ENCODE peak calls at places on chromosomes 7 and 10, in five cellular contexts. U is HEK293T, P is HepG2, V is WTC11, S is HCT116. D is an unnamed sample.

GRCh38 chr10:119803264-119803663 is 69.4 kb downstream of the MCMBP start:
- DNase-seq in U (no peak), P (no peak), V (no peak), S (no peak), D (no peak)

GRCh38 chr10:91924212-91925021 is 847 bp downstream of the BTAF1 start:
- DNase-seq in U (no peak), P (no peak), V (no peak), S (no peak), D (no peak)

GRCh38 chr10:109426987-109427386 is 496.3 kb downstream of the XPNPEP1 start:
- DNase-seq in U (no peak), P (no peak), V (no peak), S (no peak), D (no peak)

GRCh38 chr7:152709307-152710133 is 33.6 kb upstream of the XRCC2 start:
- DNase-seq in U (no peak), P (no peak), V (no peak), S (peak), D (peak)

GRCh38 chr10:112475565-112476233 is 28.7 kb downstream of the VTI1A start:
- DNase-seq in U (no peak), P (no peak), V (no peak), S (no peak), D (no peak)

GRCh38 chr7:14836571-14837189 is 65.9 kb downstream of the DGKB start:
- DNase-seq in U (peak), P (no peak), V (peak), S (peak), D (no peak)

GRCh38 chr10:63208981-63209380 is 75.9 kb downstream of the NRBF2 start:
- DNase-seq in U (peak), P (no peak), V (no peak), S (no peak), D (no peak)

GRCh38 chr7:76302299-76303056 is at the start of gene HSPB1:
- DNase-seq in U (peak), P (peak), V (peak), S (peak), D (peak)

GRCh38 chr7:98474558-98474957 is 73.7 kb upstream of the BAIAP2L1 start:
- DNase-seq in U (no peak), P (no peak), V (no peak), S (no peak), D (no peak)

GRCh38 chr7:47435889-47436312 is 146.0 kb downstream of the TNS3 start:
- DNase-seq in U (peak), P (peak), V (peak), S (peak), D (peak)

GRCh38 chr7:122919643-122920181 is 33.5 kb upstream of the CADPS2 start:
- DNase-seq in U (no peak), P (no peak), V (no peak), S (no peak), D (no peak)

GRCh38 chr7:122913608-122914007 is 27.3 kb upstream of the CADPS2 start:
- DNase-seq in U (no peak), P (peak), V (peak), S (no peak), D (no peak)

GRCh38 chr7:122914812-122915211 is 28.6 kb upstream of the CADPS2 start:
- DNase-seq in U (no peak), P (no peak), V (no peak), S (no peak), D (no peak)
- TF ChIP-seq SP1 in U (no peak), P (no peak), V (no peak), S (no peak), D (no peak)

DNA sequence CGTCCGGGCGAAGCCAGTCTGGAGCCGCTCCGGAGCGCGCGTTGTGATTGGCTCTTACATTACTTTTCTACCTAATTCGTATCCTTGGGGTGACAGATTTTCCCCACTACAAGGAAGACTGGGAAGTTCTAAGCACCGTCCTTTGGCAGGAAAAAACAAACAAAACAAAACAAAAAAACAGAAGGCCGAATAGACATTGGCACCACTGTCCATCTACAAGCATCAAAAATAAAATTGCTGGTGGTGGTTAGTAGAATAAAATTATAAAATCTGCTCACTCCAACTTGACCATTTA is 651 bp upstream of the SKAP2 start:
- DNase-seq in U (peak), P (no peak), V (peak), S (no peak), D (peak)
- TF ChIP-seq SP1 in U (no peak), P (no peak), V (no peak), S (no peak), D (no peak)

GRCh38 chr7:43076189-43076605 is 36.2 kb upstream of the HECW1 start:
- DNase-seq in U (no peak), P (no peak), V (no peak), S (no peak), D (no peak)
- TF ChIP-seq SP1 in U (no peak), P (no peak), V (no peak), S (no peak), D (no peak)

GRCh38 chr7:134887523-134887922 is 98.8 kb upstream of the AGBL3 start:
- DNase-seq in U (no peak), P (no peak), V (no peak), S (no peak), D (no peak)

GRCh38 chr7:134888141-134888740 is 98.1 kb upstream of the AGBL3 start:
- DNase-seq in U (no peak), P (no peak), V (no peak), S (no peak), D (no peak)

GRCh38 chr7:134882481-134882880 is 103.0 kb downstream of the CALD1 start:
- DNase-seq in U (no peak), P (no peak), V (no peak), S (no peak), D (no peak)

GRCh38 chr7:134886353-134887057 is 99.8 kb upstream of the AGBL3 start:
- DNase-seq in U (no peak), P (peak), V (no peak), S (no peak), D (no peak)

GRCh38 chr7:134885967-134886352 is 100.3 kb upstream of the AGBL3 start:
- DNase-seq in U (no peak), P (peak), V (no peak), S (no peak), D (no peak)
- TF ChIP-seq SP1 in U (no peak), P (no peak), V (no peak), S (no peak), D (no peak)

DNA sequence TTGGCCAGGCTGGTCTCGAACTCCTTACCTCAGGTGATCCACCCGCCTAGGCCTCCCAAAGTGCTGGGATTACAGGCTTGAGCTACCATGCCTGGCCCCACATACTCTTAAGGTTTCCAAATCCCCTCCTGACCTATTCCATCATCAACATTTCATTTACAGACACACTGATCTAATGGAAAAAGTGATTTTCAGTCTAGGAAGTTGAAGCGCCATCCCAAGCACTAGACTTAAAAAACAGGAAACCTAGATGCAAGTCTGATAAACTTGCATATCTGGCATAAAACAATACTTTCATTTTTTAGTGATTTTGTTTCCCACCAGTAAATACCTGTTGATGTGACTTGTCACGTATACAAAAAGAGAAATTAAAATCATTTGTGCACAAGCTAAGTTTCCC is 44.0 kb downstream of the DNMBP start:
- DNase-seq in U (no peak), P (no peak), V (no peak), S (no peak), D (no peak)
- TF ChIP-seq SP1 in U (no peak), P (no peak), V (no peak), S (no peak), D (no peak)

GRCh38 chr10:60423920-60424319 is 34.2 kb upstream of the ANK3 start:
- DNase-seq in U (no peak), P (no peak), V (no peak), S (no peak), D (no peak)
- TF ChIP-seq SP1 in U (no peak), P (no peak), V (no peak), S (no peak), D (no peak)

D was measured in K562.